ENCODE peak calls at places on chromosomes 3 and 15, in nine cellular contexts. H is dorsolateral prefrontal cortex, O is AG04449, F is colonic mucosa, G is tibial artery, U is body of pancreas, J is cardiac muscle cell, K is PC-3, Z is HCT116. N is an unnamed sample.

GRCh38 chr15:51286816-51287215 is 51.6 kb downstream of the CYP19A1 start:
- DNase-seq in H (no peak), U (no peak), J (no peak), F (no peak), G (no peak), O (no peak), Z (no peak), K (peak), N (no peak)

GRCh38 chr15:98796685-98797084 is 148.3 kb downstream of the IGF1R start:
- DNase-seq in K (no peak), H (no peak), O (no peak), F (no peak), U (no peak), J (no peak), G (no peak), Z (no peak), N (no peak)

GRCh38 chr15:37032091-37032775 is 68.1 kb downstream of the MEIS2 start:
- DNase-seq in F (no peak), O (no peak), Z (no peak), H (no peak), J (no peak), G (no peak), K (no peak), U (no peak), N (no peak)

GRCh38 chr3:32404714-32405113 is 13.1 kb downstream of the CMTM7 start:
- DNase-seq in H (no peak), Z (no peak), G (no peak), F (no peak), U (no peak), K (no peak), O (no peak), J (no peak), N (no peak)

GRCh38 chr3:138197058-138197457 is 10.0 kb downstream of the ARMC8 start:
- DNase-seq in U (peak), H (no peak), K (peak), J (peak), G (no peak), Z (no peak), O (no peak), F (no peak), N (no peak)

GRCh38 chr3:10223676-10224639 is 24.3 kb upstream of the TATDN2 start:
- DNase-seq in J (no peak), U (no peak), K (no peak), O (no peak), H (no peak), G (no peak), F (no peak), Z (no peak), N (no peak)

GRCh38 chr3:43723121-43723734 is 32.5 kb downstream of the ABHD5 start:
- DNase-seq in H (no peak), K (peak), G (no peak), U (no peak), Z (no peak), F (no peak), O (no peak), J (no peak), N (no peak)

GRCh38 chr3:159779883-159780282 is 208.8 kb upstream of the IL12A start:
- DNase-seq in O (no peak), U (no peak), Z (no peak), H (no peak), J (no peak), G (peak), F (no peak), K (peak), N (no peak)

GRCh38 chr3:184155644-184156521 is 706 bp downstream of the DVL3 start:
- DNase-seq in J (peak), O (no peak), U (peak), G (peak), K (peak), F (peak), Z (no peak), H (no peak), N (no peak)

GRCh38 chr3:138331143-138331894 is 1.7 kb upstream of the NME9 start:
- DNase-seq in G (no peak), K (peak), U (no peak), H (no peak), J (no peak), Z (no peak), O (no peak), F (no peak), N (no peak)

GRCh38 chr3:134369861-134370596 is 4.2 kb downstream of the AMOTL2 start:
- DNase-seq in F (no peak), H (no peak), U (no peak), G (peak), J (no peak), Z (no peak), K (no peak), O (no peak), N (no peak)

GRCh38 chr15:28114114-28114455 is 15.0 kb upstream of the OCA2 start:
- DNase-seq in F (no peak), U (no peak), G (no peak), O (no peak), K (no peak), Z (no peak), H (no peak), J (no peak), N (no peak)

GRCh38 chr15:74642328-74642723 is 26.7 kb downstream of the CLK3 start:
- DNase-seq in F (no peak), J (peak), U (peak), K (no peak), G (no peak), H (no peak), Z (no peak), O (no peak), N (no peak)

GRCh38 chr3:46208167-46208704 is at the start of gene CCR1:
- DNase-seq in K (peak), H (peak), Z (peak), U (peak), G (no peak), J (peak), O (no peak), F (peak), N (no peak)

GRCh38 chr3:4021162-4021561 is 221.9 kb downstream of the LRRN1 start:
- DNase-seq in J (peak), Z (no peak), K (no peak), G (no peak), H (no peak), O (no peak), U (no peak), F (no peak), N (no peak)

GRCh38 chr3:184289426-184289938 is 9.6 kb upstream of the PSMD2 start:
- DNase-seq in U (peak), F (peak), J (peak), Z (peak), O (no peak), G (no peak), K (peak), H (peak), N (no peak)

GRCh38 chr3:78737988-78738387 is 1029.8 kb downstream of the ROBO1 start:
- DNase-seq in J (no peak), O (no peak), G (no peak), F (no peak), U (no peak), Z (no peak), H (no peak), K (peak), N (no peak)

GRCh38 chr3:62940763-62941632 is 65.8 kb upstream of the CADPS start:
- DNase-seq in Z (no peak), J (no peak), H (no peak), F (no peak), U (no peak), K (no peak), G (no peak), O (no peak), N (peak)

GRCh38 chr15:89743594-89743993 is 7.5 kb downstream of the MESP1 start:
- DNase-seq in H (no peak), F (no peak), Z (no peak), K (peak), G (no peak), U (no peak), J (no peak), O (no peak), N (no peak)

GRCh38 chr3:190339130-190339529 is 16.9 kb upstream of the CLDN1 start:
- DNase-seq in F (no peak), H (no peak), J (no peak), G (no peak), O (no peak), Z (peak), K (peak), U (no peak), N (no peak)

GRCh38 chr3:155131104-155131503 is 51.0 kb downstream of the MME start:
- DNase-seq in G (no peak), U (no peak), H (no peak), F (no peak), Z (no peak), O (peak), K (no peak), J (peak), N (peak)

GRCh38 chr3:120168611-120169010 is 74.4 kb upstream of the GSK3B start:
- DNase-seq in G (no peak), K (no peak), O (no peak), Z (no peak), H (no peak), J (no peak), F (no peak), U (no peak), N (no peak)

GRCh38 chr3:359672-360071 is 163.1 kb downstream of the CHL1 start:
- DNase-seq in G (no peak), J (no peak), Z (no peak), U (no peak), K (no peak), F (no peak), O (no peak), H (no peak), N (no peak)

GRCh38 chr15:67980171-67980570 is 73.9 kb upstream of the PIAS1 start:
- DNase-seq in F (no peak), G (no peak), J (no peak), U (no peak), K (no peak), Z (no peak), H (no peak), O (no peak), N (no peak)

GRCh38 chr15:77817434-77817833 is 184.7 kb upstream of the LINGO1 start:
- DNase-seq in K (no peak), Z (no peak), J (no peak), H (no peak), F (no peak), G (no peak), O (no peak), U (no peak), N (no peak)

GRCh38 chr3:156551746-156552145 is 3.2 kb downstream of the SSR3 start:
- DNase-seq in Z (no peak), O (peak), K (peak), U (no peak), J (no peak), H (no peak), G (no peak), F (no peak), N (peak)

GRCh38 chr3:28780480-28780879 is 431.9 kb upstream of the AZI2 start:
- DNase-seq in K (no peak), U (no peak), J (no peak), F (no peak), G (no peak), H (no peak), O (no peak), Z (no peak), N (no peak)

DNA sequence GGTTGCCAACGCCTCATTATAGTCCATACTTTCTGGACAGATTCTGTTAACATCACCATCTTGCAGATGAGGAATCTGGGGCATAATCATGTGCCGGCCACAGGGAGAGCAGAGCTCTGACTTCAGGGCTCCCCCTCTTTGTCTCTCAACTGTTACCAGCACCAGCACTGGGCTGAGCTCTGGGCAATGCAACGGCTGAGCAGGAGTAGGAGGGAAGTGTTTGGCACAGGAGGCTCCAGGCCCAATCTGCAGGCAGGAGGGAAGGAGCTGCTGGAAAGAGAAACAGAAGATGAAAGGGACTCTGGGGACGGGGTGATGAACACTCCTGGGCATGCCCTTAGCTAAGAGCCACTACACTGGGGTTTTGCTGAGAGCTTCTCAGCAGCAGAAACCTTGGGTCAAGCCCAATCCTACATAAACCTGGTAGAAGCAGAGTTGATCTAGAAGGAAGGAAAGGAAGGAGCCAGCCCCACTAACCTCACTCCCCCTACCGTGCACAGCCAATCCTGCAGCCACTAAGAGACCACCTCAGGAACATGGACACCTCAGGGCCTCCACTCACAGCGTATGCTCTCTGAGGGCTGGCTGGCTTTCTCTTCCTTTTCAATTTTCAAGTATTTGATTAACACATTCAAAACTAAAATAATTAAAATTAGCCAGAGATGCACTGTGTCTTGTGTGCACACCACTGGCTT is 73.1 kb upstream of the SPATA12 start:
- DNase-seq in K (no peak), F (no peak), H (peak), U (no peak), G (no peak), J (peak), O (no peak), Z (no peak), N (no peak)
- TF ChIP-seq CTCF in K (no peak), F (no peak), H (no peak), U (no peak), G (no peak), J (peak), O (peak), Z (no peak), N (no peak)

GRCh38 chr15:95284933-95285401 is 1045.5 kb upstream of the NR2F2 start:
- DNase-seq in F (no peak), J (peak), H (no peak), K (peak), U (no peak), O (no peak), Z (no peak), G (no peak), N (no peak)
- TF ChIP-seq CTCF in F (no peak), J (peak), H (no peak), K (peak), U (no peak), O (no peak), Z (no peak), G (peak), N (peak)

GRCh38 chr3:126261037-126261436 is 80.7 kb upstream of the ALDH1L1 start:
- DNase-seq in F (peak), J (no peak), U (peak), O (peak), K (no peak), G (peak), Z (no peak), H (no peak), N (peak)
- TF ChIP-seq CTCF in F (no peak), J (peak), U (no peak), O (no peak), K (no peak), G (no peak), Z (peak), H (no peak), N (no peak)

DNA sequence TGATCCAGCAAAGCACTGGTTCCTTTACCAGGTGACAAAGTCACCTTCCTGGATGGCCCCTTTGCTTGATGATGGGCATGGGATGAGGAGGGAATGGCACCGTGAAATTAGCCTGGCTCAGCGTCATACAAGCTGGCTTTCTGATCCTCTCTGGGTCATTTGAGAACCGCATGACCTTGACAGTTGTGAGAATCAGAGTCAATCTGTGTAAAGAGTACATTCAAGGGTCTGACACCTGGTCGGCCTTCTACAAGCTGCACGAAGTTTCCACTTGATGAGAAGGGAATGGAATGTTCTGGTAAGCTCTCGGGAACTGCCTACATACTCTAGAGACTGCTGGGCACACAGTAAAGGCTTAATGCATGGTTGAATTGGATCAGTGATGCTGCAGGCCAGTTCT is 319.8 kb upstream of the TLE3 start:
- DNase-seq in U (no peak), J (peak), K (no peak), Z (no peak), G (no peak), H (no peak), O (no peak), F (no peak), N (no peak)
- TF ChIP-seq CTCF in U (no peak), J (no peak), K (no peak), Z (no peak), G (no peak), H (no peak), O (no peak), F (no peak), N (no peak)

DNA sequence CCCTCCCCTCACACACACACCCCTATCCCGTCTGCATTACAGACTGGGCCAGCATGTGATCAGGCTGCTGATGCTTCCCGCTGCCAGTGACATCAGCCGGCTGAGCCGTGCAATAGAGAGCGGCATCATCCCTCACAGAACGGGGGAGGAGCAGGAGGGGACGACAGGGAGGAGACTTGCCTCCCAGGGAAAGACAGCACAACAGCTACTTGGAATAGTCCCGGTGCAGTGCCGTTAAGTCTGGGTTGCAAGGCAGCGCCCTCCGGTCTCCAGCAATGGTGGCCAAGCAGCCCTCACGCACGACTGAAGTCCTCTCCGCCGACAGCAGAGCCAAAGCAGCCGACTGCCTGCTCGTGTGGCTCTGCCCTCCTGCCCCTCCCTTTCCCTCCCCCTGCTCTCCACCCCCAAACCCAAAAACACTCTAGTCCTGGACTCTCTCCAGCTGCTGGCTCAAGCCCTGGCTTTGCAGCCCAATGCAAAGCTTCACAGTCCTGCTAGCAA is 31.5 kb upstream of the RPS17 start:
- DNase-seq in G (peak), U (peak), K (peak), Z (no peak), O (peak), J (peak), H (peak), F (peak), N (peak)
- TF ChIP-seq CTCF in G (no peak), U (no peak), K (no peak), Z (no peak), O (no peak), J (no peak), H (peak), F (no peak), N (no peak)

GRCh38 chr3:15800780-15801179 is 3.0 kb upstream of the ANKRD28 start:
- DNase-seq in J (no peak), G (no peak), O (no peak), U (no peak), H (no peak), F (no peak), Z (no peak), K (no peak), N (no peak)

GRCh38 chr3:15800327-15800726 is 2.5 kb upstream of the ANKRD28 start:
- DNase-seq in F (no peak), H (no peak), U (no peak), Z (no peak), G (no peak), J (no peak), K (no peak), O (no peak), N (no peak)

GRCh38 chr3:15796771-15797599 is 794 bp downstream of the ANKRD28 start:
- DNase-seq in G (no peak), J (peak), H (no peak), K (peak), Z (peak), F (no peak), O (no peak), U (no peak), N (no peak)

GRCh38 chr3:15797600-15798303 is at the start of gene ANKRD28:
- DNase-seq in U (peak), O (peak), G (no peak), Z (peak), J (peak), H (no peak), K (peak), F (peak), N (peak)

DNA sequence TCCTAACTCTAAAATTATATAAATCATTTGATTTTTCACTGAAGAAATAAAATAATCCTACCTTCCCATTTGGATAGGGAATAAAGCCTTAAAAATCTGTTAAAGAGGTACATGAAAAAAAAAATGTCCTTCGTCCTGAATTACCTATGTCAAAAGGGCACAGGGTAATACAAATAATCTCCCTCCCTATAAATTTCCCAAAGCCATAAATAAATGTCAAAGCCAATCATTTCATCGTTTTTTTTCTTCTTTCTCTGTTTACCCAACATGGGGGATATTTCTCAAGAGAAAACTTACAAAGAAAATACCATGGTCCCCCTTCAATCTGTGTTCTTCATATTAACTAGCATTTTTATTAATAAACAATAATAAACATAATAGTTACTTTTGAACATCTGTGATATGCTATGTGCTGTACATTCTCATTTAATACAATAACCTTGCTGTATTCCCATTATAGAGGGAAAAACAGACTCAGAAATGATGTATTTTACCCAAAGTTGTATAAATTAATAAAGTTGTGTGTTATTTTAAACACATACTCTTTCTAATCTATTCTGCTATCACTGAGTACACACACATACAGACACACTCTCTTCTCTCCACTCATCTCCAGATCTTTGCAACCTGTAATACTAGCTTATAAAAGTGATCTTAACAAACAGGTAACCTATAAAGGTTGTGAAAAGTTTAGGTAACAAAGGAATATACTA is 910 bp upstream of the ANKRD28 start:
- DNase-seq in Z (no peak), J (no peak), G (no peak), O (no peak), F (no peak), K (no peak), U (no peak), H (no peak), N (no peak)
- TF ChIP-seq CTCF in Z (no peak), J (no peak), G (no peak), O (no peak), F (no peak), K (no peak), U (no peak), H (no peak), N (no peak)

DNA sequence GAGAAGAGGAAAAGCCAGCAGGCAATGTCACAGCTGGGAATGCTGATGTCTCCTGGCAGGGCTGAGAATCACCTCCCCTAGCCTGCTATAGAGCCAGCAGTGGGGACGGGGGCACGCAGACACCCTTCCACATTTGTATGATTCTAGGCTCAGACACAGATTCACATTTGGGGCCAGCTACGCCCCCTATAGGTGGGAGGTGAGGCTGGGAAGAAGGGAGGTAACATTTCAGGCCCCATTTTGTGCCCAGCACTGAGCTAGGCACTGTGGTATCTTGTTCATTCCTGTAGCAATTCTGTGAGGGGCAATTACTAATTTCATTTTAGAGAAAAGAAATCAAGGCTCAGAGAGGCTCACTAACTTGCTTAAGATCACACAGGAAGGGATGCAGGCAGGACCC is 15.9 kb upstream of the ACAD9 start:
- DNase-seq in U (no peak), O (no peak), Z (no peak), H (no peak), G (no peak), J (no peak), F (no peak), K (no peak), N (no peak)
- TF ChIP-seq CTCF in U (no peak), O (peak), Z (peak), H (no peak), G (no peak), J (peak), F (no peak), K (peak), N (peak)